ENCODE peak calls at places on chromosomes 13 and 19, in six cellular contexts. Z, X, O, W, U and Y are unnamed samples.

GRCh38 chr19:5751709-5752108 is 31.3 kb downstream of the CATSPERD start:
- DNase-seq in Z (no peak), X (no peak), O (no peak), W (no peak), U (no peak), Y (no peak)

GRCh38 chr13:43200736-43201135 is 177.3 kb downstream of the DNAJC15 start:
- DNase-seq in Z (no peak), X (no peak), O (no peak), W (no peak), U (no peak), Y (no peak)

GRCh38 chr13:23531446-23531845 is 38.8 kb upstream of the TNFRSF19 start:
- DNase-seq in Z (no peak), X (no peak), O (no peak), W (no peak), U (no peak), Y (no peak)

GRCh38 chr13:43426355-43426754 is 360.4 kb downstream of the ENOX1 start:
- DNase-seq in Z (no peak), X (no peak), O (no peak), W (no peak), U (no peak), Y (no peak)

GRCh38 chr19:55160128-55160985 is 2.8 kb upstream of the TNNI3 start:
- DNase-seq in Z (peak; percentile 83), X (peak; percentile 58), O (peak; percentile 67), W (peak; percentile 81), U (peak; percentile 44), Y (peak; percentile 86)

GRCh38 chr13:33145667-33146066 is 129.4 kb downstream of the KL start:
- DNase-seq in Z (no peak), X (no peak), O (no peak), W (no peak), U (no peak), Y (no peak)

GRCh38 chr13:42041684-42042035 is 6.8 kb upstream of the DGKH start:
- DNase-seq in Z (peak; percentile 71), X (peak; percentile 44), O (peak; percentile 63), W (peak; percentile 70), U (peak; percentile 64), Y (no peak)

GRCh38 chr13:109790951-109791605 is 4.7 kb upstream of the IRS2 start:
- DNase-seq in Z (peak; percentile 35), X (no peak), O (peak; percentile 41), W (peak; percentile 28), U (no peak), Y (no peak)

GRCh38 chr13:51772105-51772455 is 31.9 kb downstream of the DHRS12 start:
- DNase-seq in Z (no peak), X (no peak), O (no peak), W (no peak), U (no peak), Y (no peak)

GRCh38 chr13:67635754-67636153 is 405.6 kb upstream of the PCDH9 start:
- DNase-seq in Z (no peak), X (no peak), O (peak; percentile 4), W (no peak), U (no peak), Y (no peak)

GRCh38 chr13:98144501-98145350 is 1.8 kb downstream of the FARP1 start:
- DNase-seq in Z (peak; percentile 44), X (no peak), O (peak; percentile 77), W (peak; percentile 43), U (no peak), Y (no peak)

GRCh38 chr13:37681295-37682032 is 82.9 kb upstream of the POSTN start:
- DNase-seq in Z (no peak), X (no peak), O (peak; percentile 94), W (no peak), U (no peak), Y (no peak)

GRCh38 chr19:31969955-31970545 is 375.4 kb upstream of the ZNF507 start:
- DNase-seq in Z (no peak), X (no peak), O (no peak), W (no peak), U (no peak), Y (no peak)

GRCh38 chr19:31974290-31974689 is 371.1 kb upstream of the ZNF507 start:
- DNase-seq in Z (no peak), X (no peak), O (no peak), W (no peak), U (no peak), Y (no peak)

GRCh38 chr19:31974941-31975340 is 370.5 kb upstream of the ZNF507 start:
- DNase-seq in Z (no peak), X (no peak), O (no peak), W (no peak), U (no peak), Y (no peak)

GRCh38 chr19:31963741-31964140 is 381.7 kb upstream of the ZNF507 start:
- DNase-seq in Z (no peak), X (no peak), O (no peak), W (peak; percentile 58), U (no peak), Y (no peak)

GRCh38 chr19:31969110-31969509 is 376.3 kb upstream of the ZNF507 start:
- DNase-seq in Z (no peak), X (no peak), O (no peak), W (no peak), U (peak; percentile 72), Y (no peak)
- H3K4me1 ChIP-seq in Z (no peaks in the 10 kb centered on the region), X (no peaks in the 10 kb centered on the region), O (no peaks in the 10 kb centered on the region), W (peaks cover 33% of the 10 kb centered on the region), U (peaks cover 12% of the 10 kb centered on the region), Y (no peaks in the 10 kb centered on the region)

GRCh38 chr19:10878253-10878652 is 6.9 kb downstream of the CARM1 start:
- DNase-seq in Z (no peak), X (no peak), O (no peak), W (no peak), U (no peak), Y (no peak)

GRCh38 chr19:10884273-10884672 is 12.9 kb downstream of the CARM1 start:
- DNase-seq in Z (no peak), X (no peak), O (peak; percentile 77), W (no peak), U (no peak), Y (no peak)

GRCh38 chr19:10885241-10886169 is 14.2 kb downstream of the CARM1 start:
- DNase-seq in Z (no peak), X (no peak), O (no peak), W (no peak), U (no peak), Y (no peak)

GRCh38 chr19:10882108-10882457 is 10.7 kb downstream of the CARM1 start:
- DNase-seq in Z (no peak), X (no peak), O (no peak), W (no peak), U (no peak), Y (no peak)

DNA sequence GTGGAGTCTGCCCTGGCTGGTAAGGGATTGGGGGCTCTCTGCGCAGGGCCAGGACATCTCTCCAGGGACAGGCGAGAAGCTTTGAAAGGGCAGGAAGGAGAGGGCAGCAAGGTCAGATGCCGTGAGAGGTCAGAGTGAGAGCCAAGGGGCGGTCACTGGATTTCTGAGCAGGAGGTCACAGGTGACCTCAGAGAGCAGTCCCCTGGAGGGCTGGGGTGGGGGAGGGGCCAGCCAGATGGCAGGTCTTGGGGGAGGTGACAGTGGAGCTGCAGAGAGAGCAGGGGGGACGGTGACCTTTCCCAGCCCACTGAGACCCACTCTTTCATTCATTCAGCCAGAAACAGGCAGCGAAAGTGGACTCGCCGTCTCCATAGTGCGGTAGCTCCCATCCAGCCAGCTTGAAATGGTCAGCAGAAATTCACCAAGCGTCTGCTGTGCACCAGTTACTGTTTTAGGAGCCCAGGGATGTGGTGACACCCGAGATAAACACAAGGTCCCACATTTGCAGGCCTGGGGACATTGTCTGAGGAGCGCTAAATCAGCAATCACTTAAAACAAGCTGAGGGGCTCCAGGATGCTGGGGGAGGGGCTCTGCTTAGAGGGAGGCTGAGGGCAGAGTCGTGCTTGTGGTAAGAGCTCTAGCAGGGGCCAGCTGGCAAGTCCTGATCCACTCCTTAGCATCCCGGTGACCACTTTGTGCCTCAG is 10.2 kb downstream of the CARM1 start:
- DNase-seq in Z (no peak), X (no peak), O (no peak), W (no peak), U (no peak), Y (no peak)
- H3K4me1 ChIP-seq in Z (peaks cover 8% of the 10 kb centered on the region), X (no peaks in the 10 kb centered on the region), O (peaks cover 11% of the 10 kb centered on the region), W (peaks cover 8% of the 10 kb centered on the region), U (peaks cover 12% of the 10 kb centered on the region), Y (no peaks in the 10 kb centered on the region)

GRCh38 chr13:49938921-49939320 is 2.8 kb upstream of the SPRYD7 start:
- DNase-seq in Z (no peak), X (no peak), O (no peak), W (no peak), U (peak; percentile 53), Y (no peak)
- H3K4me1 ChIP-seq in Z (peaks cover 5% of the 10 kb centered on the region), X (no peaks in the 10 kb centered on the region), O (no peaks in the 10 kb centered on the region), W (peaks cover 17% of the 10 kb centered on the region), U (peaks cover 5% of the 10 kb centered on the region), Y (peaks cover 14% of the 10 kb centered on the region)

GRCh38 chr19:18433735-18434398 is 4.1 kb downstream of the ISYNA1 start:
- DNase-seq in Z (no peak), X (no peak), O (no peak), W (peak; percentile 33), U (peak; percentile 77), Y (no peak)
- H3K4me1 ChIP-seq in Z (peaks cover 31% of the 10 kb centered on the region), X (no peaks in the 10 kb centered on the region), O (peaks cover 20% of the 10 kb centered on the region), W (peaks cover 36% of the 10 kb centered on the region), U (peaks cover 21% of the 10 kb centered on the region), Y (peaks cover 41% of the 10 kb centered on the region)

GRCh38 chr13:49536144-49536873 is 40.6 kb downstream of the PHF11 start:
- DNase-seq in Z (no peak), X (no peak), O (no peak), W (peak; percentile 51), U (no peak), Y (no peak)

GRCh38 chr13:49533011-49533410 is 37.3 kb downstream of the PHF11 start:
- DNase-seq in Z (no peak), X (no peak), O (no peak), W (no peak), U (no peak), Y (no peak)

GRCh38 chr13:49530452-49530851 is 34.7 kb downstream of the PHF11 start:
- DNase-seq in Z (no peak), X (no peak), O (no peak), W (peak; percentile 45), U (no peak), Y (no peak)

GRCh38 chr13:49533586-49534269 is 38.0 kb downstream of the PHF11 start:
- DNase-seq in Z (no peak), X (no peak), O (no peak), W (peak; percentile 65), U (no peak), Y (no peak)

GRCh38 chr13:49532593-49532992 is 36.8 kb downstream of the PHF11 start:
- DNase-seq in Z (no peak), X (no peak), O (no peak), W (no peak), U (no peak), Y (no peak)
- H3K4me1 ChIP-seq in Z (no peaks in the 10 kb centered on the region), X (no peaks in the 10 kb centered on the region), O (no peaks in the 10 kb centered on the region), W (peaks cover 66% of the 10 kb centered on the region), U (no peaks in the 10 kb centered on the region), Y (no peaks in the 10 kb centered on the region)